ENCODE peak calls at places on chromosome 1, in ten cellular contexts. Z is A549, H is tibial nerve, Q is uterus, U is IMR-90, E is testis, X is adrenal gland, W is stomach, O is suprapubic skin, P is heart left ventricle. S is an unnamed sample.

GRCh38 chr1:4565169-4565568 is 89.2 kb upstream of the AJAP1 start:
- DNase-seq in W (no peak), Q (no peak), O (no peak), H (no peak), Z (no peak), P (no peak), U (no peak), E (no peak), X (no peak), S (no peak)

GRCh38 chr1:58358311-58358710 is 188.2 kb downstream of the OMA1 start:
- DNase-seq in P (no peak), Q (no peak), Z (peak; percentile 25), H (no peak), O (no peak), U (peak; percentile 17), X (no peak), W (no peak), E (no peak), S (no peak)

GRCh38 chr1:119340861-119341261 is 27.7 kb upstream of the HAO2 start:
- DNase-seq in X (no peak), E (no peak), P (no peak), H (no peak), Z (no peak), W (no peak), O (no peak), Q (no peak), U (no peak), S (no peak)

GRCh38 chr1:77672374-77672773 is 10.1 kb downstream of the ZZZ3 start:
- DNase-seq in Z (no peak), Q (no peak), O (no peak), W (no peak), H (no peak), X (no peak), E (no peak), P (no peak), U (no peak), S (no peak)

GRCh38 chr1:6009120-6010040 is 17.2 kb upstream of the NPHP4 start:
- DNase-seq in E (no peak), P (peak; percentile 15), O (no peak), U (no peak), H (no peak), Q (no peak), W (no peak), X (no peak), Z (no peak), S (no peak)

GRCh38 chr1:244970236-244970652 is 105.9 kb upstream of the HNRNPU start:
- DNase-seq in X (peak; percentile 81), H (peak; percentile 55), O (peak; percentile 88), U (peak; percentile 54), Z (peak; percentile 90), Q (no peak), P (peak; percentile 84), W (peak; percentile 71), E (no peak), S (no peak)

GRCh38 chr1:52677407-52677806 is 20.7 kb downstream of the COA7 start:
- DNase-seq in E (no peak), H (peak; percentile 25), X (peak; percentile 55), Z (no peak), U (peak; percentile 19), P (no peak), O (no peak), W (peak; percentile 50), Q (no peak), S (no peak)

GRCh38 chr1:48109390-48110009 is 112.3 kb upstream of the TRABD2B start:
- DNase-seq in U (peak; percentile 61), H (peak; percentile 73), P (no peak), Q (no peak), E (peak; percentile 35), X (peak; percentile 48), Z (peak; percentile 43), O (no peak), W (no peak), S (no peak)

GRCh38 chr1:206550446-206550845 is 43.1 kb downstream of the RASSF5 start:
- DNase-seq in P (no peak), X (no peak), E (no peak), Z (peak; percentile 27), Q (no peak), W (no peak), U (no peak), O (no peak), H (no peak), S (no peak)

GRCh38 chr1:151235235-151235634 is 19.3 kb upstream of the PSMD4 start:
- DNase-seq in X (no peak), Z (no peak), W (no peak), O (no peak), U (no peak), P (no peak), E (no peak), H (no peak), Q (no peak), S (no peak)

GRCh38 chr1:936865-937264 is 13.1 kb downstream of the SAMD11 start:
- DNase-seq in O (no peak), X (no peak), P (no peak), W (no peak), Q (no peak), U (no peak), Z (no peak), H (no peak), E (no peak), S (no peak)

GRCh38 chr1:222706815-222707214 is 5.5 kb downstream of the AIDA start:
- DNase-seq in Q (no peak), O (no peak), W (no peak), X (no peak), Z (no peak), H (no peak), E (no peak), U (no peak), P (no peak), S (no peak)
- TF ChIP-seq CTCF in Q (no peak), O (no peak), W (no peak), X (no peak), Z (no peak), H (no peak), E (no peak), U (no peak), P (no peak), S (no peak)

DNA sequence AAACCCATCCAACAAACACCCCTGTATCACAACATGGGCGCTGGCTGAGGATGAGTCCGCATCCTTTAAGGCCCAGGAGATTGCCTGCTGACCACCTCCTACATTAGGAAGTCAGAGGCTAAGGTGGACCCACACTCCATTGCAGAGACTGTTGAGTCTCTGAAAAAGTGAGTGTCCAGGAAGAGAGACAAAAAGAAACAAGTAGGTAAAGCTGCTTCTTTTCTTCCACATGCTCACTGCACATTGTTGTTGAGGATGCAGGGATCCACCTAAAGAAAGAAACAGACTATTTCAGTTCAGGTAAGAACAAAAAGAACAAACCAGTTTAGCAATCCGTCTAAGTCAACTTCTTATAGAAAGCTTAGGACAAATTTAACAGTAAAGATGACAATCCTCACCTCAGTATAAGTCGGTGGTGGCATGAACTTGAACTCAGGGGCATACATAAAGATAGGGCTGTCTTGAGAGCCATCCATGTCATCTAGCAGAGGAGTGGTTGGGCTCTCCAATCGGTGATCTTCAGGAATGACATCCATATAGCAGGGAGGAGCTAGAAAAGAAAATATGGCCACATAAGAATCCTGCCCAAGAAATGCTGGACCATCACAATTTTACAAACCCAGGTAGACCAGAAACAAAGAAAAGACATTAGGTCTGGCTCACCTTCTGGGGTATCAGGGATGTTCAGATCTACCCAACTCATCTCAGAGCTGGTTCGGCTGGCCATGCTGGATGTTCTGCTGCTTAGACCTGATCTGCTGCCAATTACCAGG is 2.6 kb downstream of the TXNIP start:
- DNase-seq in O (no peak), P (no peak), E (no peak), X (no peak), Q (peak; percentile 14), W (peak; percentile 24), U (no peak), Z (no peak), H (no peak), S (no peak)
- TF ChIP-seq POLR2A in O (no peak), P (peak; percentile 4), E (no peak), X (no peak), Q (peak; percentile 7), W (no peak), U (no peak), Z (no peak), H (no peak), S (peak; percentile 33)

GRCh38 chr1:9825101-9826074 is 1.6 kb upstream of the CLSTN1 start:
- DNase-seq in P (peak; percentile 67), U (peak; percentile 51), W (peak; percentile 82), Q (peak; percentile 80), E (peak; percentile 26), X (peak; percentile 79), O (no peak), H (peak; percentile 44), Z (peak; percentile 93), S (peak; percentile 90)

GRCh38 chr1:9822897-9823692 is 670 bp downstream of the CLSTN1 start:
- DNase-seq in X (no peak), Z (peak; percentile 23), H (no peak), Q (peak; percentile 44), P (no peak), U (peak; percentile 15), E (peak; percentile 35), W (no peak), O (peak; percentile 80), S (peak; percentile 35)

GRCh38 chr1:9823693-9823942 is 147 bp downstream of the CLSTN1 start:
- DNase-seq in Z (no peak), O (no peak), P (no peak), X (no peak), W (no peak), Q (no peak), U (no peak), H (no peak), E (no peak), S (no peak)

GRCh38 chr1:9824702-9825089 is 931 bp upstream of the CLSTN1 start:
- DNase-seq in H (no peak), Q (no peak), U (no peak), W (no peak), X (no peak), O (no peak), Z (no peak), P (no peak), E (no peak), S (no peak)

GRCh38 chr1:9823943-9824701 is at the start of gene CLSTN1:
- DNase-seq in E (peak; percentile 93), U (peak; percentile 81), O (peak; percentile 93), W (peak; percentile 89), H (peak; percentile 78), X (peak; percentile 89), Q (peak; percentile 91), Z (peak; percentile 85), P (peak; percentile 91), S (peak; percentile 94)
- TF ChIP-seq CTCF in E (no peak), U (no peak), O (no peak), W (no peak), H (no peak), X (no peak), Q (no peak), Z (no peak), P (no peak), S (no peak)

DNA sequence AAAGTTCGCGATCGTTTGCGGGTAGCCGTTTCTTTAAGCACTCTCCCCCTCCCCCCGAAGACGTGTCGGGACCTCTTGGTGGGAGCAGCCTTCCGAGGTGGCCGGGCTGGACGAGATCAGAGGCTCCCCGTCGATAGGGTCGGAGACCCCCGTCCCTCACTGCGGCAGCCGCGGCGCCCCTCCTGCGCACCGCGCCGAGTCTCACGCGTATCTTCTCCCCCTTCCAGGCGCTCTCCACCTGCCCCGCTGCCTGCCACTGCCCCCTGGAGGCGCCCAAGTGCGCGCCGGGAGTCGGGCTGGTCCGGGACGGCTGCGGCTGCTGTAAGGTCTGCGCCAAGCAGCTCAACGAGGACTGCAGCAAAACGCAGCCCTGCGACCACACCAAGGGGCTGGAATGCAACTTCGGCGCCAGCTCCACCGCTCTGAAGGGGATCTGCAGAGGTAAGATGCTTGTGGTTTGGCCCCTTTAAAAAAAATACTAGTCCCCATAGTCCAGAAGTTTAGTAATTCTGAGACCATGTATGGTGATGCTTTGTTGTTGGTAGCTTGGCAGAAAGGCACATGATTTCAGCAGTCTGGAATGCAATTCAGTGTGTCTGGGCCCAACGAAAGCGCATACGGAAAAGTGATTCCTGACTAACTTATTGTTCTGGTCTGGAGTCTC is 709 bp downstream of the CCN1 start:
- DNase-seq in W (peak; percentile 80), X (peak; percentile 77), H (peak; percentile 68), Z (peak; percentile 76), P (peak; percentile 78), U (peak; percentile 69), E (peak; percentile 73), O (no peak), Q (peak; percentile 77), S (peak; percentile 80)
- TF ChIP-seq POLR2A in W (no peak), X (peak; percentile 40), H (no peak), Z (no peak), P (peak; percentile 40), U (peak; percentile 92), E (no peak), O (no peak), Q (no peak), S (no peak)